ENCODE peak calls at places on chromosomes 1 and 21, in five cellular contexts. W is T-helper 9 cell, V is aorta, Q is upper lobe of right lung, N is neural crest cell. L is an unnamed sample.

GRCh38 chr1:165439287-165439686 is 5.6 kb downstream of the RXRG start:
- DNase-seq in N (no peak), Q (no peak), W (no peak), V (no peak), L (no peak)

GRCh38 chr1:168826269-168826668 is 97.3 kb upstream of the DPT start:
- DNase-seq in W (no peak), V (no peak), N (no peak), Q (no peak), L (no peak)

GRCh38 chr21:34510148-34511142 is 1.6 kb downstream of the KCNE1 start:
- DNase-seq in W (no peak), N (peak), V (peak), Q (peak), L (peak)

GRCh38 chr1:172343246-172344099 is 77.0 kb upstream of the C1orf105 start:
- DNase-seq in N (no peak), W (no peak), Q (no peak), V (no peak), L (no peak)

GRCh38 chr21:44567481-44568171 is 5.9 kb upstream of the KRTAP10-4 start:
- DNase-seq in W (no peak), V (no peak), Q (peak), N (no peak), L (no peak)

GRCh38 chr21:31078796-31079195 is 40.5 kb upstream of the KRTAP19-8 start:
- DNase-seq in W (no peak), V (no peak), Q (no peak), N (no peak), L (no peak)

GRCh38 chr1:39103321-39104157 is 77.4 kb downstream of the NDUFS5 start:
- DNase-seq in Q (no peak), N (no peak), V (no peak), W (no peak), L (no peak)

GRCh38 chr1:34653110-34653509 is 101.7 kb upstream of the GJB5 start:
- DNase-seq in N (no peak), W (no peak), Q (no peak), V (no peak), L (no peak)

GRCh38 chr1:185488673-185489311 is 171.7 kb upstream of the IVNS1ABP start:
- DNase-seq in W (no peak), Q (no peak), V (no peak), N (no peak), L (no peak)

GRCh38 chr1:19495000-19495656 is 9.8 kb upstream of the CAPZB start:
- DNase-seq in W (no peak), N (no peak), V (no peak), Q (no peak), L (no peak)

GRCh38 chr1:1125945-1126344 is 10.1 kb upstream of the C1orf159 start:
- DNase-seq in W (no peak), N (no peak), V (no peak), Q (no peak), L (no peak)

GRCh38 chr1:39410915-39411436 is 80.5 kb upstream of the BMP8A start:
- DNase-seq in N (peak), V (peak), W (peak), Q (peak), L (peak)

GRCh38 chr1:168110896-168111545 is 25.7 kb downstream of the GPR161 start:
- DNase-seq in W (no peak), Q (no peak), V (no peak), N (no peak), L (no peak)

GRCh38 chr1:24896596-24897262 is 33.3 kb downstream of the RUNX3 start:
- DNase-seq in W (no peak), Q (no peak), V (peak), N (no peak), L (peak)